ENCODE peak calls at places on chromosomes 11 and 22, in seven cellular contexts. O is A549; A is colonic mucosa; J is mammary epithelial cell; C is CD4-positive, CD25-positive, alpha-beta regulatory T cell; V is AG09309; I is neuronal stem cell. M is an unnamed sample.

GRCh38 chr22:43252319-43252718 is 65.4 kb upstream of the TTLL12 start:
- DNase-seq in O (no peak), A (no peak), J (no peak), C (no peak), V (no peak), I (no peak), M (no peak)

GRCh38 chr11:64070301-64070656 is 34.5 kb downstream of the FLRT1 start:
- DNase-seq in O (no peak), A (no peak), J (no peak), C (no peak), V (no peak), I (peak; percentile 59), M (no peak)

GRCh38 chr22:42970029-42970428 is 44.9 kb downstream of the PACSIN2 start:
- DNase-seq in O (no peak), A (no peak), J (peak; percentile 88), C (no peak), V (no peak), I (no peak), M (no peak)

GRCh38 chr22:25110846-25111578 is 88.6 kb upstream of the CRYBB3 start:
- DNase-seq in O (peak; percentile 86), A (peak; percentile 78), J (peak; percentile 87), C (no peak), V (peak; percentile 4), I (peak; percentile 80), M (peak; percentile 43)

GRCh38 chr11:73249304-73249703 is 22.8 kb upstream of the P2RY6 start:
- DNase-seq in O (peak; percentile 42), A (no peak), J (peak; percentile 97), C (no peak), V (no peak), I (no peak), M (peak; percentile 51)

GRCh38 chr11:19122966-19123615 is 6.1 kb downstream of the ZDHHC13 start:
- DNase-seq in O (no peak), A (no peak), J (no peak), C (no peak), V (no peak), I (no peak), M (no peak)

GRCh38 chr11:70016666-70017347 is 61.3 kb upstream of the ANO1 start:
- DNase-seq in O (no peak), A (no peak), J (peak; percentile 98), C (no peak), V (peak; percentile 40), I (no peak), M (peak; percentile 27)

GRCh38 chr22:25081409-25081824 is 118.2 kb upstream of the CRYBB3 start:
- DNase-seq in O (peak; percentile 29), A (peak; percentile 49), J (peak; percentile 14), C (no peak), V (no peak), I (no peak), M (no peak)

GRCh38 chr11:59787255-59787588 is 23.4 kb downstream of the MRPL16 start:
- DNase-seq in O (no peak), A (no peak), J (no peak), C (no peak), V (no peak), I (no peak), M (no peak)

GRCh38 chr22:50184004-50184461 is 1.7 kb upstream of the TRABD start:
- DNase-seq in O (peak; percentile 49), A (peak; percentile 76), J (no peak), C (no peak), V (no peak), I (no peak), M (no peak)

GRCh38 chr11:32479291-32479690 is 44.0 kb upstream of the WT1 start:
- DNase-seq in O (no peak), A (no peak), J (no peak), C (no peak), V (no peak), I (peak; percentile 14), M (no peak)

GRCh38 chr11:10117709-10118341 is 176.2 kb downstream of the SBF2 start:
- DNase-seq in O (no peak), A (no peak), J (peak; percentile 26), C (no peak), V (peak; percentile 64), I (no peak), M (peak; percentile 8)

GRCh38 chr11:134758342-134758931 is 346.4 kb upstream of the B3GAT1 start:
- DNase-seq in O (no peak), A (no peak), J (no peak), C (no peak), V (no peak), I (no peak), M (no peak)

GRCh38 chr11:59573216-59573615 is 42.4 kb downstream of the OSBP start:
- DNase-seq in O (no peak), A (no peak), J (peak; percentile 62), C (no peak), V (no peak), I (no peak), M (peak; percentile 84)

GRCh38 chr11:120793806-120794479 is 230.0 kb upstream of the TBCEL start:
- DNase-seq in O (no peak), A (no peak), J (no peak), C (no peak), V (no peak), I (no peak), M (no peak)

GRCh38 chr22:31102441-31103081 is 4.8 kb downstream of the SELENOM start:
- DNase-seq in O (peak; percentile 57), A (peak; percentile 65), J (peak; percentile 58), C (no peak), V (peak; percentile 89), I (no peak), M (no peak)

GRCh38 chr11:128840783-128841182 is 26.3 kb downstream of the KCNJ1 start:
- DNase-seq in O (no peak), A (no peak), J (no peak), C (no peak), V (no peak), I (no peak), M (no peak)

GRCh38 chr11:29405305-29405704 is 611.5 kb downstream of the KCNA4 start:
- DNase-seq in O (no peak), A (no peak), J (no peak), C (no peak), V (no peak), I (no peak), M (no peak)

DNA sequence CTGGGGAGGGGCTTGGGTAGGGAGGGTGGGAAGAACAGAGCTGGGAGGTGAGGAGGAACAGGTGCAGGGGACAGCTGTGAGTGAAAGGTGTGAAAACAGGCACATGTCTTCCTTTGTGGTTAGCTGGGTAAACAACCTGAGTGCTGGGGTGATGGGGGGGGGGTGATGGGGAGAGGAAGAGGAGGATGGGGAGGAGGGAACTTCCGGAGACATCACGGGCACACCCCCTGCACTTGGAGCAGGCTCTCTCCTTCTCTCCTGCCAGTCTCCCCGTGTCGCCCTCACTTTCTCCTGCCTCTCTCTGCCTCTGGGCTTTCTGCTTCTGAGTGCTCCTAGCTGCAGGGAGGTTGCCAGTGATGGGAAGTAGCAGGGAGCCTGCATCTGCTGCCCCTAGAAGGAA is 8.8 kb downstream of the CXCR5 start:
- DNase-seq in O (no peak), A (no peak), J (no peak), C (peak; percentile 53), V (no peak), I (no peak), M (no peak)
- H3K4me3 ChIP-seq in O (no peak overlapping the region), A (no peak overlapping the region), J (no peak overlapping the region), C (peak overlapping the region; percentile 65), V (no peak overlapping the region), I (no peak overlapping the region), M (no peak overlapping the region)

GRCh38 chr11:65639623-65640482 is 2.0 kb downstream of the SIPA1 start:
- DNase-seq in O (no peak), A (no peak), J (no peak), C (peak; percentile 60), V (no peak), I (no peak), M (no peak)
- H3K4me3 ChIP-seq in O (no peak overlapping the region), A (peak overlapping the region; percentile 69), J (no peak overlapping the region), C (peak overlapping the region; percentile 73), V (no peak overlapping the region), I (no peak overlapping the region), M (no peak overlapping the region)

GRCh38 chr22:26480611-26480932 is 3.0 kb downstream of the HPS4 start:
- DNase-seq in O (no peak), A (no peak), J (no peak), C (no peak), V (no peak), I (no peak), M (no peak)
- H3K4me3 ChIP-seq in O (no peak overlapping the region), A (no peak overlapping the region), J (no peak overlapping the region), C (no peak overlapping the region), V (no peak overlapping the region), I (no peak overlapping the region), M (no peak overlapping the region)

GRCh38 chr11:47393163-47394049 is 15.0 kb upstream of the SLC39A13 start:
- DNase-seq in O (no peak), A (no peak), J (no peak), C (no peak), V (no peak), I (no peak), M (no peak)

GRCh38 chr11:47394322-47395224 is 13.8 kb upstream of the SLC39A13 start:
- DNase-seq in O (no peak), A (no peak), J (no peak), C (peak; percentile 23), V (no peak), I (no peak), M (no peak)

GRCh38 chr11:47392546-47393162 is 14.3 kb upstream of the SPI1 start:
- DNase-seq in O (no peak), A (no peak), J (no peak), C (no peak), V (no peak), I (no peak), M (no peak)

GRCh38 chr11:47395225-47396048 is 13.0 kb upstream of the SLC39A13 start:
- DNase-seq in O (no peak), A (no peak), J (no peak), C (no peak), V (no peak), I (no peak), M (no peak)

DNA sequence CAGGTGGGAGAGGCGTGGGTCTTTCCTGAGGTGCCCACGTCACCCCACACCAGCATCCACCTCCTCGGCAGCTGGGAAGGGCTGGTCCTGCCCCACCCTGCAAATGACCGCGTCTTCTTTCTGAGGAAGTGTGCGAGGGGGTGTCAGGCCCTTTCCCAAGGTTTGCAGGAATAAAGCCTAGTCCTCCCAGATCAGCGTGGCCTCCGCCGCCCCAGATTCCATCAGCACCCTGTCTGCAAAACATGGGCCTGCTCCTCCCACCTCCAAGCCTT is 14.4 kb upstream of the SLC39A13 start:
- DNase-seq in O (no peak), A (no peak), J (no peak), C (no peak), V (no peak), I (no peak), M (no peak)
- H3K4me3 ChIP-seq in O (no peak overlapping the region), A (no peak overlapping the region), J (no peak overlapping the region), C (no peak overlapping the region), V (no peak overlapping the region), I (no peak overlapping the region), M (no peak overlapping the region)

M was measured in astrocyte of the cerebellum.